ENCODE peak calls at places on chromosomes 11 and 22, in ten cellular contexts. U is activated CD4-positive, alpha-beta T cell treated with anti-CD3 and anti-CD28 coated beads for 36 hours; I is naive thymus-derived CD8-positive, alpha-beta T cell; B is left ventricle myocardium inferior; Q is chondrocyte; T is stimulated activated CD4-positive, alpha-beta T cell treated with anti-CD3 and anti-CD28 coated beads, TNF-alpha, amount 100 ng/mL, for 1 hour; O is NCI-H510A; J is iPS-NIHi11; C is activated T-helper 1 cell treated with anti-CD3 and anti-CD28 coated beads, Interleukin-2, amount 50 U/mL, for 16 hours; N is endodermal cell. K is an unnamed sample.

GRCh38 chr11:86101941-86102407 is 33.1 kb upstream of the PICALM start:
- DNase-seq in J (no peak), O (no peak), T (no peak), B (no peak), I (no peak), N (no peak), U (no peak), Q (no peak), C (no peak), K (no peak)

GRCh38 chr22:19525666-19526065 is 1.5 kb upstream of the CLDN5 start:
- DNase-seq in T (no peak), U (no peak), O (no peak), B (no peak), N (peak; percentile 26), C (no peak), I (no peak), J (no peak), Q (peak; percentile 24), K (no peak)

GRCh38 chr11:67320011-67320410 is 16.7 kb downstream of the SSH3 start:
- DNase-seq in I (no peak), O (no peak), N (no peak), C (no peak), Q (no peak), J (no peak), U (no peak), T (no peak), B (no peak), K (no peak)

GRCh38 chr11:72635309-72635915 is 38.8 kb downstream of the PDE2A start:
- DNase-seq in O (no peak), B (no peak), J (no peak), Q (no peak), T (no peak), U (no peak), I (no peak), C (no peak), N (no peak), K (no peak)

GRCh38 chr11:134071306-134071705 is 2.4 kb downstream of the JAM3 start:
- DNase-seq in T (no peak), I (no peak), B (no peak), Q (no peak), C (no peak), J (no peak), O (no peak), U (no peak), N (no peak), K (no peak)

GRCh38 chr22:49632199-49633009 is 195.3 kb downstream of the BRD1 start:
- DNase-seq in N (peak; percentile 92), U (peak; percentile 43), I (no peak), Q (no peak), C (no peak), O (peak; percentile 53), J (peak; percentile 99), B (peak; percentile 47), T (no peak), K (peak; percentile 52)

GRCh38 chr11:116832350-116833290 is 2.9 kb downstream of the APOC3 start:
- DNase-seq in J (no peak), T (no peak), Q (no peak), O (no peak), N (no peak), U (no peak), C (no peak), I (no peak), B (no peak), K (no peak)

GRCh38 chr11:119578466-119579220 is 150.4 kb downstream of the NECTIN1 start:
- DNase-seq in C (no peak), O (no peak), Q (no peak), N (peak; percentile 11), J (no peak), T (no peak), U (no peak), I (no peak), B (no peak), K (no peak)

GRCh38 chr11:8833568-8834275 is 77.3 kb upstream of the AKIP1 start:
- DNase-seq in I (no peak), O (no peak), C (no peak), U (no peak), T (no peak), Q (no peak), B (no peak), N (peak; percentile 70), J (no peak), K (no peak)

GRCh38 chr22:50502628-50503474 is 4.7 kb downstream of the LMF2 start:
- DNase-seq in Q (no peak), U (no peak), O (no peak), B (no peak), T (no peak), N (no peak), I (no peak), J (no peak), C (no peak), K (no peak)